ENCODE peak calls at places on chromosomes 13 and 19, in seven cellular contexts. S is T-helper 2 cell treated with Interferon-gamma antibody and Interleukin-4, amounts not matched to agents 5 μg/mL and 100 μg/mL, for 36 hours; V is NCI-H1092; M is LoVo; T is GM12865; P is DMS79; A is renal cortical epithelial cell. N is an unnamed sample.

GRCh38 chr19:42024622-42025111 is 30.6 kb upstream of the ATP1A3 start:
- DNase-seq in S (no peak), V (no peak), M (no peak), T (no peak), P (no peak), A (no peak), N (no peak)

GRCh38 chr19:43667524-43668405 is 2.2 kb downstream of the PLAUR start:
- DNase-seq in S (no peak), V (no peak), M (no peak), T (no peak), P (no peak), A (peak), N (no peak)

GRCh38 chr13:83731113-83731512 is 151.2 kb downstream of the SLITRK1 start:
- DNase-seq in S (no peak), V (no peak), M (no peak), T (no peak), P (no peak), A (no peak), N (no peak)

GRCh38 chr19:42246143-42246868 is 3.9 kb upstream of the GSK3A start:
- DNase-seq in S (no peak), V (no peak), M (peak), T (no peak), P (no peak), A (peak), N (peak)

GRCh38 chr19:2164020-2164988 is 571 bp downstream of the DOT1L start:
- DNase-seq in S (peak), V (no peak), M (no peak), T (peak), P (no peak), A (no peak), N (no peak)

GRCh38 chr19:16386619-16387240 is 62.1 kb downstream of the KLF2 start:
- DNase-seq in S (no peak), V (no peak), M (peak), T (peak), P (no peak), A (peak), N (peak)

GRCh38 chr19:1941146-1942077 is at the start of gene CSNK1G2:
- DNase-seq in S (no peak), V (no peak), M (no peak), T (no peak), P (no peak), A (no peak), N (no peak)

GRCh38 chr19:29696045-29696682 is 18.9 kb downstream of the C19orf12 start:
- DNase-seq in S (no peak), V (no peak), M (no peak), T (no peak), P (no peak), A (no peak), N (no peak)

GRCh38 chr19:15468675-15469512 is 4.5 kb upstream of the RASAL3 start:
- DNase-seq in S (no peak), V (no peak), M (no peak), T (no peak), P (no peak), A (no peak), N (no peak)

GRCh38 chr13:112722433-112723250 is 32.8 kb downstream of the ATP11A start:
- DNase-seq in S (no peak), V (no peak), M (peak), T (no peak), P (peak), A (peak), N (no peak)

GRCh38 chr13:110358381-110358780 is 51.3 kb downstream of the COL4A2 start:
- DNase-seq in S (no peak), V (no peak), M (no peak), T (no peak), P (no peak), A (no peak), N (no peak)

GRCh38 chr19:7427944-7428343 is 60.9 kb downstream of the PEX11G start:
- DNase-seq in S (no peak), V (no peak), M (no peak), T (peak), P (no peak), A (no peak), N (no peak)

N was measured in SK-N-DZ.